ENCODE peak calls at places on chromosome 3, in five cellular contexts. L, I, Z, R and G are unnamed samples.

GRCh38 chr3:161339517-161340500 is 31.5 kb downstream of the SPTSSB start:
- DNase-seq in L (no peak), I (no peak), Z (no peak), R (no peak), G (no peak)

GRCh38 chr3:100042577-100042981 is 71.7 kb downstream of the FILIP1L start:
- DNase-seq in L (peak), I (no peak), Z (no peak), R (no peak), G (no peak)

GRCh38 chr3:197807969-197808587 is 17.0 kb downstream of the LRCH3 start:
- DNase-seq in L (no peak), I (no peak), Z (no peak), R (no peak), G (no peak)

GRCh38 chr3:9951962-9952805 is at the start of gene PRRT3:
- DNase-seq in L (no peak), I (peak), Z (no peak), R (peak), G (peak)

GRCh38 chr3:11335056-11335608 is 62.9 kb downstream of the ATG7 start:
- DNase-seq in L (peak), I (peak), Z (no peak), R (no peak), G (peak)

GRCh38 chr3:43762486-43762885 is 71.7 kb downstream of the ABHD5 start:
- DNase-seq in L (no peak), I (no peak), Z (no peak), R (no peak), G (no peak)

GRCh38 chr3:57184516-57184915 is 15.3 kb downstream of the HESX1 start:
- DNase-seq in L (peak), I (no peak), Z (no peak), R (no peak), G (no peak)

GRCh38 chr3:107978116-107979057 is 112.4 kb downstream of the CD47 start:
- DNase-seq in L (no peak), I (no peak), Z (no peak), R (no peak), G (no peak)

GRCh38 chr3:106850429-106850828 is 526.8 kb upstream of the CCDC54 start:
- DNase-seq in L (peak), I (no peak), Z (no peak), R (no peak), G (no peak)

GRCh38 chr3:142272200-142272891 is 47.0 kb upstream of the GK5 start:
- DNase-seq in L (no peak), I (no peak), Z (no peak), R (no peak), G (no peak)

GRCh38 chr3:171753025-171753472 is 57.2 kb downstream of the PLD1 start:
- DNase-seq in L (no peak), I (no peak), Z (no peak), R (no peak), G (no peak)

GRCh38 chr3:138042043-138042442 is 32.1 kb downstream of the CLDN18 start:
- DNase-seq in L (peak), I (no peak), Z (no peak), R (no peak), G (no peak)

GRCh38 chr3:149726716-149727407 is 25.4 kb downstream of the COMMD2 start:
- DNase-seq in L (no peak), I (peak), Z (no peak), R (no peak), G (peak)

GRCh38 chr3:65436580-65436979 is 602.1 kb downstream of the MAGI1 start:
- DNase-seq in L (no peak), I (no peak), Z (no peak), R (no peak), G (no peak)

GRCh38 chr3:100063929-100064461 is 50.3 kb downstream of the FILIP1L start:
- DNase-seq in L (peak), I (no peak), Z (no peak), R (no peak), G (no peak)

GRCh38 chr3:73073091-73073707 is 11.7 kb downstream of the EBLN2 start:
- DNase-seq in L (no peak), I (no peak), Z (no peak), R (no peak), G (no peak)

GRCh38 chr3:157410945-157411344 is 25.7 kb upstream of the PTX3 start:
- DNase-seq in L (no peak), I (no peak), Z (no peak), R (no peak), G (no peak)

GRCh38 chr3:186413615-186414415 is 51.8 kb upstream of the DGKG start:
- DNase-seq in L (no peak), I (no peak), Z (peak), R (peak), G (peak)

GRCh38 chr3:100352296-100353178 is 18.0 kb downstream of the NIT2 start:
- DNase-seq in L (no peak), I (no peak), Z (no peak), R (no peak), G (no peak)

GRCh38 chr3:14431928-14432834 is 29.8 kb downstream of the SLC6A6 start:
- DNase-seq in L (peak), I (peak), Z (peak), R (peak), G (peak)

GRCh38 chr3:141076026-141076797 is 25.1 kb downstream of the SPSB4 start:
- DNase-seq in L (no peak), I (no peak), Z (no peak), R (peak), G (no peak)

GRCh38 chr3:145013931-145014330 is 1042.3 kb downstream of the DIPK2A start:
- DNase-seq in L (peak), I (no peak), Z (no peak), R (no peak), G (no peak)

GRCh38 chr3:184565421-184566211 is 4.0 kb downstream of the EPHB3 start:
- DNase-seq in L (peak), I (no peak), Z (no peak), R (peak), G (no peak)

GRCh38 chr3:41711656-41712055 is 250.2 kb downstream of the ULK4 start:
- DNase-seq in L (peak), I (no peak), Z (no peak), R (no peak), G (no peak)

GRCh38 chr3:57998366-57999283 is 9.6 kb upstream of the FLNB start:
- DNase-seq in L (no peak), I (peak), Z (no peak), R (peak), G (peak)

GRCh38 chr3:187185759-187186158 is 11.5 kb upstream of the RTP1 start:
- DNase-seq in L (no peak), I (no peak), Z (no peak), R (no peak), G (no peak)

GRCh38 chr3:113231827-113232253 is 20.5 kb downstream of the BOC start:
- DNase-seq in L (peak), I (no peak), Z (no peak), R (no peak), G (no peak)

GRCh38 chr3:142298626-142299025 is 73.2 kb upstream of the GK5 start:
- DNase-seq in L (no peak), I (no peak), Z (no peak), R (no peak), G (no peak)

GRCh38 chr3:52037291-52037690 is 19.1 kb downstream of the DUSP7 start:
- DNase-seq in L (no peak), I (no peak), Z (no peak), R (no peak), G (no peak)

GRCh38 chr3:52034651-52035050 is 21.7 kb downstream of the DUSP7 start:
- DNase-seq in L (no peak), I (no peak), Z (peak), R (no peak), G (no peak)

GRCh38 chr3:52036222-52036694 is 20.1 kb downstream of the DUSP7 start:
- DNase-seq in L (no peak), I (no peak), Z (no peak), R (no peak), G (no peak)

GRCh38 chr3:52038227-52038626 is 18.1 kb downstream of the DUSP7 start:
- DNase-seq in L (no peak), I (no peak), Z (no peak), R (no peak), G (no peak)

GRCh38 chr3:52036829-52037228 is 19.5 kb downstream of the DUSP7 start:
- DNase-seq in L (no peak), I (no peak), Z (no peak), R (no peak), G (no peak)
- TF ChIP-seq CTCF in L (no peak), I (no peak), Z (no peak), R (no peak), G (no peak)

GRCh38 chr3:15631426-15632211 is 30.1 kb downstream of the BTD start:
- DNase-seq in L (no peak), I (no peak), Z (no peak), R (no peak), G (no peak)
- TF ChIP-seq CTCF in L (no peak), I (no peak), Z (no peak), R (no peak), G (no peak)

DNA sequence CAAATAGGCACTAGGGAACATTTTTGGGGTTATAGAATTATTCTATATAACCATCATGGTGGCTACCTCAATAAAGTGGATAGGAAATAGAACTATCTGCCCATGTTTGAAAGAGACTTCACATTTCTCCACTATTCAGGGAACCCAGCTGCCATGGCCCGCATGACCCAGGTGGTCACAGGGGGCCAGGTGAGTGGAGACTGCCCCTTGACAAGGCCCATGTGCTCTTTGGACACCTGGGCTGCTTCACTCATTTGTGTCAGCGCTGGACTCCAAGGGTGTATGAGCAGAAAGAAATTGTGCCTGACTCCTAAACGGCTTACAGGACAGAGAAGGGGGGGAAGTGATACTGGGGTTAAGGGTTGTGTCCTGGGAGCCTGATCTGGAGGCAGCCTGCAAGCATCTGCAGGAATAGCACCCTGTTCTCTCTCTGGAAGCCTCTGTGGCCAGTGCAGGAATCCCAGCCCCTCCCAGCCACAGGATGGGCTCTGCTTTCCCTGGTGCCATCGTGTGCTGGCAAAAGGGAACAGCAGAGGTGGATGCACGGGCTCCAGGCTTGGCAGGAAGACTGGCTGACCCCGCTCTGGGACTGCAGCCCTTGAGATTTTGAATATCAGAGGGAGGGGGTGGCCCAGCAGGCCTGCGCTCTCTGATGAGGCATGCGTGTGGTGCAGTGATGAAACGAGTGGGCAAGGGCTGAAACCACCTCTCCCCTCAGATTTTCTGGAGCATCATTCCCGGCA is 9.1 kb upstream of the C3orf22 start:
- DNase-seq in L (no peak), I (no peak), Z (no peak), R (no peak), G (peak)
- TF ChIP-seq CTCF in L (no peak), I (no peak), Z (peak), R (no peak), G (no peak)

DNA sequence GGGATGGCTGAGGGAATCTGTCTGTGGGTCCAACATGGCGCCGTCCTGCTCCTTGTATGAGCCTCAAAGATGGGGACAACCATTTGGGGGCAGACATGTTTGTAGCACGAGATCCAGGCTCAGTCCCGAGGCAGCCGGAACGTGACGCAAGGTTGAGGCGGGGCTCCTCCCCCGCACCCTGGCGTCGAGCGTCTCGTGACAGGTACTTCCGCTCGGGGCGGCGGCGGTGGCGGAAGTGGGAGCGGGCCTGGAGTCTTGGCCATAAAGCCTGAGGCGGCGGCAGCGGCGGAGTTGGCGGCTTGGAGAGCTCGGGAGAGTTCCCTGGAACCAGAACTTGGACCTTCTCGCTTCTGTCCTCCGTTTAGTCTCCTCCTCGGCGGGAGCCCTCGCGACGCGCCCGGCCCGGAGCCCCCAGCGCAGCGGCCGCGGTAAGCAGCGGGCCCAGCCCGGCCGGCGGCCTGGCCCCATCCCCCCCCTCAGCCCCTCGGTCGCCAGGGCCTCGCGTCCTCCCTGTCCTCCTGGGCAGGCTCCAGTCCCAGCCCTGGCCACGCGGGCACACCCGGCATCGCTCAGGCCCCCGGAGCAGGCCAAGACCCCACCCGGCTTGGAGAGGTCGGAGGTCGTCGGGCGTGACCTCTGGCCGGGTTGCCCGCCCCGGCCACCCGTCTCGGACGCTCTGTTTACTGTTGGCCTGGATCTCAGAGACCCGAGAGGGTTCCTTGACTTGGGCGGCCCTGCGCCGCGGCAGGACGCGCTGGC is at the start of gene RAB7A:
- DNase-seq in L (peak), I (peak), Z (peak), R (peak), G (peak)
- TF ChIP-seq CTCF in L (no peak), I (no peak), Z (no peak), R (no peak), G (no peak)

GRCh38 chr3:30567139-30567753 is 39.2 kb upstream of the TGFBR2 start:
- DNase-seq in L (no peak), I (no peak), Z (no peak), R (no peak), G (no peak)
- TF ChIP-seq CTCF in L (no peak), I (no peak), Z (no peak), R (no peak), G (no peak)

DNA sequence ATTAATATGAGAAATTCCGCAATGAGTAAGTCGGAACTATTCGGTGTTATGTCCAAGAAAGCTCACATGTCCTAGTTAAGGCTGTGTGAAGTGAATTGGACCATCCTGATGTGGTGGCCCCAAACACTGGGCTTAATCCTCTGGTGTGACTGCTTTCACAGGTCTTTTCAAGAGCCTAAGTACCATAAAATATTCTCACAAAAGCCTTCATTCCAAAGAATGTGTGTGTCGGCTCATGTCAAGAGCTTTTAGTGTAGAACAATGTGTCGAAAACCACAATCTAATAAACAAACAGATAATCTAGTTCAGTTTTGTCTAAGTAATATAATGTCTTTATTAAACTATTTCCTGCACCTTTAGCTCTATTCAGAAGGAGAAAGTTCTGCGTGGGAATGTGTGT is 311.4 kb downstream of the LPP start:
- DNase-seq in L (no peak), I (no peak), Z (no peak), R (no peak), G (no peak)
- TF ChIP-seq CTCF in L (no peak), I (no peak), Z (no peak), R (no peak), G (no peak)

GRCh38 chr3:194671511-194671899 is 486 bp downstream of the LSG1 start:
- DNase-seq in L (peak), I (peak), Z (no peak), R (no peak), G (peak)
- TF ChIP-seq CTCF in L (peak), I (peak), Z (peak), R (peak), G (peak)